ENCODE peak calls at places on chromosomes 16 and 17, in nine cellular contexts. T is GM13977, U is H9, J is HFFc6, G is lower lobe of right lung, C is fibroblast of pulmonary artery, V is endothelial cell of umbilical vein, I is stomach, W is uterus. A is an unnamed sample.

GRCh38 chr16:89596061-89596689 is 17.3 kb upstream of the DPEP1 start:
- DNase-seq in T (no peak), U (no peak), J (no peak), G (no peak), C (no peak), V (no peak), I (no peak), W (no peak), A (no peak)

GRCh38 chr16:85829266-85829665 is 29.8 kb downstream of the COX4I1 start:
- DNase-seq in T (no peak), U (no peak), J (no peak), G (peak; percentile 45), C (no peak), V (no peak), I (no peak), W (no peak), A (no peak)

GRCh38 chr17:69954241-69954933 is 120.6 kb upstream of the KCNJ16 start:
- DNase-seq in T (no peak), U (no peak), J (no peak), G (no peak), C (no peak), V (no peak), I (no peak), W (no peak), A (no peak)

GRCh38 chr16:3825103-3825502 is 55.4 kb downstream of the CREBBP start:
- DNase-seq in T (no peak), U (no peak), J (peak; percentile 56), G (no peak), C (peak; percentile 39), V (peak; percentile 29), I (no peak), W (no peak), A (no peak)

GRCh38 chr16:3170440-3171180 is 17.4 kb upstream of the OR1F1 start:
- DNase-seq in T (peak; percentile 58), U (peak; percentile 60), J (no peak), G (peak; percentile 48), C (no peak), V (no peak), I (no peak), W (no peak), A (no peak)

GRCh38 chr16:84156342-84156784 is 11.3 kb downstream of the DNAAF1 start:
- DNase-seq in T (no peak), U (no peak), J (peak; percentile 10), G (no peak), C (no peak), V (no peak), I (no peak), W (no peak), A (no peak)

GRCh38 chr16:87850009-87851006 is 19.0 kb downstream of the SLC7A5 start:
- DNase-seq in T (peak; percentile 91), U (peak; percentile 86), J (no peak), G (peak; percentile 85), C (peak; percentile 51), V (peak; percentile 51), I (peak; percentile 78), W (peak; percentile 46), A (peak; percentile 87)

GRCh38 chr16:4882261-4882632 is 35.0 kb downstream of the UBN1 start:
- DNase-seq in T (no peak), U (no peak), J (no peak), G (no peak), C (peak; percentile 61), V (peak; percentile 21), I (no peak), W (no peak), A (no peak)

GRCh38 chr16:87552772-87553171 is 49.5 kb upstream of the JPH3 start:
- DNase-seq in T (no peak), U (no peak), J (no peak), G (no peak), C (no peak), V (no peak), I (no peak), W (no peak), A (no peak)

GRCh38 chr17:59751955-59752413 is 44.5 kb downstream of the VMP1 start:
- DNase-seq in T (no peak), U (no peak), J (no peak), G (no peak), C (no peak), V (no peak), I (no peak), W (no peak), A (peak; percentile 19)

GRCh38 chr16:17572145-17572544 is 101.4 kb upstream of the XYLT1 start:
- DNase-seq in T (no peak), U (no peak), J (no peak), G (no peak), C (no peak), V (no peak), I (no peak), W (no peak), A (no peak)

GRCh38 chr17:61583242-61583641 is 7.8 kb downstream of the NACA2 start:
- DNase-seq in T (peak; percentile 41), U (no peak), J (peak; percentile 75), G (no peak), C (peak; percentile 62), V (peak; percentile 36), I (no peak), W (no peak), A (peak; percentile 25)

GRCh38 chr16:51636913-51637743 is 486.1 kb upstream of the SALL1 start:
- DNase-seq in T (no peak), U (peak; percentile 90), J (peak; percentile 84), G (no peak), C (no peak), V (no peak), I (no peak), W (no peak), A (no peak)

GRCh38 chr17:41178341-41178740 is 320 bp upstream of the KRTAP4-2 start:
- DNase-seq in T (no peak), U (no peak), J (peak; percentile 53), G (no peak), C (no peak), V (no peak), I (no peak), W (no peak), A (no peak)

GRCh38 chr17:17448723-17449122 is 28.1 kb upstream of the MED9 start:
- DNase-seq in T (no peak), U (no peak), J (no peak), G (no peak), C (no peak), V (no peak), I (no peak), W (no peak), A (no peak)

GRCh38 chr17:16419929-16420271 is 4.5 kb downstream of the TRPV2 start:
- DNase-seq in T (peak; percentile 18), U (no peak), J (no peak), G (no peak), C (peak; percentile 42), V (no peak), I (no peak), W (no peak), A (no peak)

GRCh38 chr17:37827905-37828304 is 83.0 kb upstream of the HNF1B start:
- DNase-seq in T (no peak), U (no peak), J (no peak), G (no peak), C (no peak), V (no peak), I (no peak), W (no peak), A (no peak)

DNA sequence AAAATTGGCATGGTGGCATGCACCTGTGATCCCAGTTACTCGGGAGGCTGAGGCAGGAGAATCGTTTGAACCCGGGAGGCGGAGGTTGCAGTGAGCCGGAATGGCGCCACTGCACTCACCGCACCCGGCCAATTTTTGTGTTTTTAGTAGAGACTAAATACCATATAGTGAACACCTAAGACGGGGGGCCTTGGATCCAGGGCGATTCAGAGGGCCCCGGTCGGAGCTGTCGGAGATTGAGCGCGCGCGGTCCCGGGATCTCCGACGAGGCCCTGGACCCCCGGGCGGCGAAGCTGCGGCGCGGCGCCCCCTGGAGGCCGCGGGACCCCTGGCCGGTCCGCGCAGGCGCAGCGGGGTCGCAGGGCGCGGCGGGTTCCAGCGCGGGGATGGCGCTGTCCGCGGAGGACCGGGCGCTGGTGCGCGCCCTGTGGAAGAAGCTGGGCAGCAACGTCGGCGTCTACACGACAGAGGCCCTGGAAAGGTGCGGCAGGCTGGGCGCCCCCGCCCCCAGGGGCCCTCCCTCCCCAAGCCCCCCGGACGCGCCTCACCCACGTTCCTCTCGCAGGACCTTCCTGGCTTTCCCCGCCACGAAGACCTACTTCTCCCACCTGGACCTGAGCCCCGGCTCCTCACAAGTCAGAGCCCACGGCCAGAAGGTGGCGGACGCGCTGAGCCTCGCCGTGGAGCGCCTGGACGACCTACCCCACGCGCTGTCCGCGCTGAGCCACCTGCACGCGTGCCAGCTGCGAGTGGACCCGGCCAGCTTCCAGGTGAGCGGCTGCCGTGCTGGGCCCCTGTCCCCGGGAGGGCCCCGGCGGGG is at the start of gene HBQ1:
- DNase-seq in T (peak; percentile 78), U (peak; percentile 57), J (no peak), G (no peak), C (peak; percentile 25), V (peak; percentile 31), I (no peak), W (no peak), A (peak; percentile 78)
- TF ChIP-seq CTCF in T (peak; percentile 67), U (peak; percentile 68), J (peak; percentile 77), G (peak; percentile 36), C (no peak), V (peak; percentile 79), I (no peak), W (peak; percentile 32), A (peak; percentile 25)

GRCh38 chr16:1430759-1431496 is at the start of gene PERCC1:
- DNase-seq in T (no peak), U (no peak), J (no peak), G (no peak), C (no peak), V (no peak), I (peak; percentile 79), W (no peak), A (no peak)
- TF ChIP-seq CTCF in T (no peak), U (no peak), J (no peak), G (no peak), C (no peak), V (no peak), I (peak; percentile 44), W (no peak), A (no peak)

GRCh38 chr17:32111141-32111771 is 31.0 kb upstream of the RHOT1 start:
- DNase-seq in T (no peak), U (peak; percentile 84), J (peak; percentile 47), G (no peak), C (peak; percentile 70), V (peak; percentile 75), I (peak; percentile 61), W (peak; percentile 63), A (no peak)
- TF ChIP-seq CTCF in T (peak; percentile 43), U (peak; percentile 82), J (peak; percentile 70), G (no peak), C (peak; percentile 35), V (peak; percentile 28), I (no peak), W (no peak), A (no peak)

DNA sequence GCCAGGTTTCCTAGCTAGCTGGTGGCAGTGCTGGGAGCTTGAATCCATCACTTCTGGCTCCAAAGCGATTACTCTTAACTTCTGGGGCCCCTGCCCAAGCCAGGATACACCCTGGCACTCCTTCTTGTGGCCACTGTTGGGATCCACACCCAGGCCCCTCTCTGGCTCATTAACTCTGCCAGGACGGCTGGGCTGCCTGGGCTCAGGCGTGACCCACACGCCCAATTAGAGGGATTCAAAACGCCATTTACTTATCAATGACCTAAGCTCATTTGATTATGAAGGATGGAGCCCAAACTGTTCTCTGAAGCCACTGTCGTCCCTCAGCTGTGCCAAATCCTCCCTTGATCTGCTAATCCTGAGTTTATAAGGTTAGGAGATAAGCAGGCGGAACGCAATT is 79.7 kb upstream of the BRD7 start:
- DNase-seq in T (no peak), U (peak; percentile 73), J (no peak), G (no peak), C (no peak), V (no peak), I (no peak), W (no peak), A (no peak)
- TF ChIP-seq CTCF in T (no peak), U (peak; percentile 65), J (no peak), G (no peak), C (no peak), V (no peak), I (no peak), W (no peak), A (no peak)